ENCODE peak calls at places on chromosomes 16 and 17, in eight cellular contexts. Y is LHCN-M2; L is myocyte; R is COR-L47; F is head of caudate nucleus; T is gastrocnemius medialis; Q is activated T-helper 1 cell treated with Interleukin-2 at 50 U/mL for 16 hours; W is stimulated activated CD8-positive, alpha-beta memory T cell treated with anti-CD3 and anti-CD28 coated beads, Interleukin-4, amount 100 ng/mL, for 1 hour. K is an unnamed sample.

GRCh38 chr16:28580726-28581315 is 16.0 kb downstream of the SULT1A2 start:
- DNase-seq in Y (no peak), L (no peak), R (no peak), F (no peak), T (no peak), Q (no peak), W (no peak), K (no peak)

GRCh38 chr16:49652441-49653175 is 203.3 kb downstream of the ZNF423 start:
- DNase-seq in Y (no peak), L (no peak), R (peak), F (no peak), T (no peak), Q (no peak), W (no peak), K (peak)

GRCh38 chr16:69938981-69939820 is 11.9 kb upstream of the CLEC18A start:
- DNase-seq in Y (no peak), L (no peak), R (no peak), F (no peak), T (no peak), Q (no peak), W (no peak), K (no peak)

GRCh38 chr17:40705567-40705966 is 2.0 kb upstream of the KRT24 start:
- DNase-seq in Y (no peak), L (no peak), R (no peak), F (no peak), T (no peak), Q (no peak), W (no peak), K (no peak)

GRCh38 chr17:15475620-15476354 is 8.4 kb upstream of the CDRT4 start:
- DNase-seq in Y (peak), L (no peak), R (no peak), F (no peak), T (no peak), Q (no peak), W (no peak), K (no peak)

GRCh38 chr17:78488867-78489634 is 88.1 kb downstream of the DNAH17 start:
- DNase-seq in Y (no peak), L (no peak), R (no peak), F (peak), T (no peak), Q (no peak), W (no peak), K (no peak)

GRCh38 chr17:72976971-72977767 is 115.3 kb downstream of the SLC39A11 start:
- DNase-seq in Y (peak), L (peak), R (no peak), F (peak), T (peak), Q (no peak), W (no peak), K (peak)

GRCh38 chr17:42405963-42406495 is 17.0 kb downstream of the CAVIN1 start:
- DNase-seq in Y (peak), L (peak), R (peak), F (peak), T (peak), Q (peak), W (peak), K (no peak)

GRCh38 chr16:3881499-3881995 is 1.0 kb upstream of the CREBBP start:
- DNase-seq in Y (no peak), L (no peak), R (no peak), F (no peak), T (no peak), Q (no peak), W (no peak), K (peak)

GRCh38 chr17:81512984-81513668 is 527 bp upstream of the ACTG1 start:
- DNase-seq in Y (peak), L (peak), R (peak), F (peak), T (peak), Q (no peak), W (no peak), K (peak)

GRCh38 chr17:39525801-39526506 is 64.7 kb downstream of the CDK12 start:
- DNase-seq in Y (peak), L (peak), R (no peak), F (peak), T (no peak), Q (no peak), W (no peak), K (no peak)

GRCh38 chr16:88965826-88966480 is 11.1 kb downstream of the CBFA2T3 start:
- DNase-seq in Y (no peak), L (no peak), R (no peak), F (no peak), T (no peak), Q (no peak), W (no peak), K (no peak)

GRCh38 chr17:38463451-38463858 is 35.2 kb downstream of the ARHGAP23 start:
- DNase-seq in Y (no peak), L (no peak), R (no peak), F (no peak), T (no peak), Q (no peak), W (no peak), K (no peak)

GRCh38 chr16:54397838-54398237 is 111.3 kb upstream of the IRX3 start:
- DNase-seq in Y (no peak), L (no peak), R (no peak), F (no peak), T (no peak), Q (no peak), W (no peak), K (no peak)

GRCh38 chr17:45131294-45131615 is 1.1 kb downstream of the PLCD3 start:
- DNase-seq in Y (no peak), L (no peak), R (no peak), F (no peak), T (no peak), Q (no peak), W (no peak), K (peak)

GRCh38 chr16:84838383-84838948 is 18.7 kb downstream of the CRISPLD2 start:
- DNase-seq in Y (no peak), L (peak), R (no peak), F (no peak), T (no peak), Q (no peak), W (no peak), K (no peak)

GRCh38 chr16:585351-585750 is 4.5 kb upstream of the RAB40C start:
- DNase-seq in Y (no peak), L (peak), R (peak), F (no peak), T (no peak), Q (no peak), W (no peak), K (no peak)

GRCh38 chr17:51152766-51153209 is 571 bp upstream of the NME1 start:
- DNase-seq in Y (peak), L (no peak), R (no peak), F (no peak), T (no peak), Q (no peak), W (no peak), K (no peak)

GRCh38 chr17:64777413-64778101 is 115.5 kb upstream of the SMURF2 start:
- DNase-seq in Y (no peak), L (no peak), R (no peak), F (peak), T (no peak), Q (no peak), W (no peak), K (peak)

GRCh38 chr17:80946449-80946848 is 45.2 kb upstream of the CHMP6 start:
- DNase-seq in Y (no peak), L (no peak), R (no peak), F (no peak), T (no peak), Q (no peak), W (no peak), K (no peak)

GRCh38 chr17:10001296-10001904 is 96.3 kb upstream of the RCVRN start:
- DNase-seq in Y (no peak), L (no peak), R (no peak), F (no peak), T (no peak), Q (no peak), W (no peak), K (no peak)

GRCh38 chr17:20120835-20121234 is 111.7 kb downstream of the SPECC1 start:
- DNase-seq in Y (no peak), L (peak), R (no peak), F (peak), T (no peak), Q (no peak), W (no peak), K (no peak)

GRCh38 chr17:71438631-71439146 is 682.1 kb upstream of the SOX9 start:
- DNase-seq in Y (peak), L (peak), R (peak), F (no peak), T (no peak), Q (no peak), W (no peak), K (no peak)

GRCh38 chr17:76179496-76180467 is 38.7 kb upstream of the FOXJ1 start:
- DNase-seq in Y (no peak), L (no peak), R (no peak), F (no peak), T (no peak), Q (peak), W (no peak), K (no peak)

GRCh38 chr16:85924675-85925074 is 25.7 kb downstream of the IRF8 start:
- DNase-seq in Y (no peak), L (no peak), R (no peak), F (peak), T (no peak), Q (no peak), W (no peak), K (no peak)

GRCh38 chr17:82213251-82214011 is 789 bp upstream of the CCDC57 start:
- DNase-seq in Y (peak), L (peak), R (peak), F (peak), T (no peak), Q (no peak), W (no peak), K (no peak)

GRCh38 chr17:74752822-74753401 is 4.5 kb downstream of the NHERF1 start:
- DNase-seq in Y (no peak), L (no peak), R (no peak), F (no peak), T (no peak), Q (no peak), W (no peak), K (no peak)

GRCh38 chr17:64176556-64176955 is 46.6 kb upstream of the ERN1 start:
- DNase-seq in Y (no peak), L (peak), R (no peak), F (no peak), T (no peak), Q (no peak), W (no peak), K (no peak)

GRCh38 chr16:81799138-81799504 is 20.0 kb downstream of the PLCG2 start:
- DNase-seq in Y (no peak), L (no peak), R (no peak), F (no peak), T (no peak), Q (no peak), W (no peak), K (no peak)

GRCh38 chr17:38578641-38579480 is 26.9 kb downstream of the SRCIN1 start:
- DNase-seq in Y (no peak), L (no peak), R (no peak), F (no peak), T (no peak), Q (no peak), W (no peak), K (no peak)

GRCh38 chr16:24906199-24906808 is 60.5 kb downstream of the SLC5A11 start:
- DNase-seq in Y (no peak), L (no peak), R (no peak), F (no peak), T (no peak), Q (no peak), W (no peak), K (no peak)

GRCh38 chr16:77190478-77191258 is at the start of gene MON1B:
- DNase-seq in Y (peak), L (peak), R (peak), F (peak), T (peak), Q (peak), W (peak), K (peak)